ENCODE peak calls at places on chromosomes 11 and 22, in four cellular contexts. E, N, T and L are unnamed samples.

GRCh38 chr22:46052801-46053562 is 76.0 kb upstream of the WNT7B start:
- DNase-seq in E (peak; percentile 71), N (peak; percentile 49), T (peak; percentile 37), L (peak; percentile 76)

GRCh38 chr11:69572861-69573260 is 68.1 kb upstream of the CCND1 start:
- DNase-seq in E (no peak), N (no peak), T (no peak), L (no peak)

GRCh38 chr11:71302911-71303310 is 50.5 kb upstream of the SHANK2 start:
- DNase-seq in E (peak; percentile 27), N (no peak), T (no peak), L (no peak)

GRCh38 chr22:47093720-47094119 is 331.3 kb downstream of the TBC1D22A start:
- DNase-seq in E (no peak), N (no peak), T (no peak), L (no peak)

GRCh38 chr11:104028476-104028875 is 8.0 kb upstream of the DDI1 start:
- DNase-seq in E (no peak), N (peak; percentile 82), T (no peak), L (no peak)

GRCh38 chr11:36744375-36745168 is 146.5 kb upstream of the RAG2 start:
- DNase-seq in E (peak; percentile 92), N (peak; percentile 73), T (peak; percentile 50), L (peak; percentile 78)

GRCh38 chr22:44576311-44577260 is 78.6 kb upstream of the RTL6 start:
- DNase-seq in E (peak; percentile 51), N (no peak), T (no peak), L (peak; percentile 22)

GRCh38 chr11:114273071-114273470 is 23.1 kb upstream of the NNMT start:
- DNase-seq in E (no peak), N (no peak), T (no peak), L (no peak)

GRCh38 chr11:46649180-46649738 is 31.9 kb downstream of the ATG13 start:
- DNase-seq in E (peak; percentile 81), N (peak; percentile 98), T (no peak), L (no peak)

GRCh38 chr22:26097840-26098239 is 71.4 kb upstream of the SEZ6L start:
- DNase-seq in E (no peak), N (no peak), T (no peak), L (no peak)

GRCh38 chr11:66291706-66292542 is at the start of gene TMEM151A:
- DNase-seq in E (peak; percentile 61), N (no peak), T (no peak), L (peak; percentile 57)

GRCh38 chr11:41983458-41983857 is 524.0 kb upstream of the LRRC4C start:
- DNase-seq in E (no peak), N (no peak), T (no peak), L (no peak)
- H3K9me3 ChIP-seq in E (no peaks in the 10 kb centered on the region), N (no peaks in the 10 kb centered on the region), T (no peaks in the 10 kb centered on the region), L (no peaks in the 10 kb centered on the region)

GRCh38 chr11:121451982-121452608 is at the start of gene SORL1:
- DNase-seq in E (peak; percentile 86), N (peak; percentile 38), T (peak; percentile 78), L (peak; percentile 88)
- H3K4me1 ChIP-seq in E (no peaks in the 10 kb centered on the region), N (peaks cover 4% of the 10 kb centered on the region), T (peaks cover 79% of the 10 kb centered on the region), L (peaks cover 30% of the 10 kb centered on the region)

DNA sequence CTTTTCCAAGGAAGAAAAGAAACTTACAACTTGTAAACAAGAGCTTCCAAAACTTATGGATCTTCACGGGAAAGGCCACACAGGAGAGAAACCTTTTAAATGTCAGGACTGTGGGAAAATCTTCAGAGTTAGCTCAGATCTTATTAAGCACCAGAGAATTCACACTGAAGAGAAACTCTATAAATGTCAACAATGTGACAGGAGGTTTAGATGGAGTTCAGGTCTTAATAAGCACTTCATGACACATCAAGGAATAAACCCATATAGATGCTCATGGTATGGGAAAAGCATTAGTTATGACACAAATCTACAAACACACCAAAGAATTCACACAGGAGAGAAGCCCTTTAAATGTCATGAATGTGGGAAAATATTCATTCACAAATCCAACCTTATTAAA is 32.4 kb downstream of the GAB2 start:
- DNase-seq in E (no peak), N (no peak), T (no peak), L (no peak)
- H3K9me3 ChIP-seq in E (no peaks in the 10 kb centered on the region), N (no peaks in the 10 kb centered on the region), T (peaks cover 5% of the 10 kb centered on the region), L (peaks cover 12% of the 10 kb centered on the region)

GRCh38 chr11:702731-703461 is 3.1 kb upstream of the EPS8L2 start:
- DNase-seq in E (peak; percentile 82), N (no peak), T (no peak), L (peak; percentile 82)
- H3K4me1 ChIP-seq in E (no peaks in the 10 kb centered on the region), N (peaks cover 13% of the 10 kb centered on the region), T (peaks cover 14% of the 10 kb centered on the region), L (peaks cover 35% of the 10 kb centered on the region)

GRCh38 chr22:48106215-48106614 is 1343.8 kb downstream of the TBC1D22A start:
- DNase-seq in E (no peak), N (no peak), T (no peak), L (no peak)
- H3K9me3 ChIP-seq in E (no peaks in the 10 kb centered on the region), N (no peaks in the 10 kb centered on the region), T (peaks cover 8% of the 10 kb centered on the region), L (no peaks in the 10 kb centered on the region)

GRCh38 chr11:118892515-118892914 is 8.8 kb downstream of the CXCR5 start:
- DNase-seq in E (no peak), N (no peak), T (peak; percentile 91), L (no peak)

GRCh38 chr11:118894192-118894591 is 10.5 kb downstream of the CXCR5 start:
- DNase-seq in E (no peak), N (no peak), T (no peak), L (no peak)

GRCh38 chr11:118893662-118894061 is 10.0 kb downstream of the CXCR5 start:
- DNase-seq in E (no peak), N (no peak), T (no peak), L (no peak)

GRCh38 chr11:118895093-118896039 is 11.7 kb downstream of the CXCR5 start:
- DNase-seq in E (no peak), N (no peak), T (peak; percentile 84), L (no peak)

GRCh38 chr11:118892964-118893363 is 9.3 kb downstream of the CXCR5 start:
- DNase-seq in E (no peak), N (no peak), T (peak; percentile 52), L (no peak)
- H3K4me1 ChIP-seq in E (peaks cover 20% of the 10 kb centered on the region), N (peaks cover 20% of the 10 kb centered on the region), T (peaks cover 75% of the 10 kb centered on the region), L (peaks cover 7% of the 10 kb centered on the region)

DNA sequence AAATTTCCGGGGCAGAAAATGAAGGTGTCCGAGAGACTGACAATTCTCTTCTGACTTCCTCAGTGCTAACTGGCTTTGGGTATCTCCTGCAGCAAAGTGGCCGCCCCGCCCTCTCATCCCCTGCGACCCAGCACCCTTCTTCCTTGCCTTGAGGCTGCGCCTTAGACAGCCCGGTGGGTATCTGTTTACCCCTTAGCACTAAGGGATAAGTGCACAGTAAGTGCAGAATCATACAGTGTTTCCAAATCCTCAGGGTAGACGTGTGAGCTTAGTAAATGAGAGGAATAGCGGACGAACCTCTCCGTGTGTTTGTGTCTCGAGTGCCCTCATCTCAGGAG is 368 bp upstream of the CHORDC1 start:
- DNase-seq in E (no peak), N (no peak), T (no peak), L (no peak)
- H3K9me3 ChIP-seq in E (no peaks in the 10 kb centered on the region), N (no peaks in the 10 kb centered on the region), T (no peaks in the 10 kb centered on the region), L (no peaks in the 10 kb centered on the region)